ENCODE peak calls at places on chromosomes 2 and 18, in nine cellular contexts. O, Y, N, E, K, U, H, I and D are unnamed samples.

GRCh38 chr18:46322411-46322891 is 218.3 kb downstream of the HAUS1 start:
- DNase-seq in N (no peak), O (no peak), I (no peak), K (no peak), H (peak; percentile 78), Y (no peak), E (no peak), U (no peak), D (no peak)

GRCh38 chr2:110101280-110101844 is 14.3 kb downstream of the MALL start:
- DNase-seq in I (peak; percentile 96), E (peak; percentile 99), Y (peak; percentile 100), O (no peak), K (peak; percentile 100), N (peak; percentile 100), U (no peak), H (peak; percentile 83), D (no peak)

GRCh38 chr2:198930170-198930569 is 527.6 kb downstream of the SATB2 start:
- DNase-seq in U (no peak), Y (peak; percentile 6), I (no peak), N (no peak), K (peak; percentile 4), O (peak; percentile 11), H (peak; percentile 37), E (peak; percentile 31), D (no peak)

GRCh38 chr18:33432857-33433256 is 7.7 kb downstream of the CCDC178 start:
- DNase-seq in O (no peak), E (no peak), I (no peak), U (no peak), H (no peak), K (no peak), Y (no peak), N (peak; percentile 1), D (no peak)

GRCh38 chr2:113242318-113242717 is 36.4 kb downstream of the PAX8 start:
- DNase-seq in I (no peak), K (no peak), H (no peak), E (no peak), U (no peak), Y (no peak), O (no peak), N (no peak), D (no peak)

GRCh38 chr18:46622999-46623398 is 34.0 kb downstream of the LOXHD1 start:
- DNase-seq in U (no peak), H (peak; percentile 20), E (peak; percentile 30), Y (peak; percentile 28), K (peak; percentile 28), I (no peak), O (peak; percentile 35), N (peak; percentile 15), D (no peak)

GRCh38 chr2:170716851-170717598 is 1.9 kb downstream of the SP5 start:
- DNase-seq in Y (peak; percentile 76), N (peak; percentile 5), E (peak; percentile 73), K (no peak), H (peak; percentile 94), I (no peak), U (no peak), O (no peak), D (no peak)

GRCh38 chr18:12608292-12608691 is 49.6 kb downstream of the SPIRE1 start:
- DNase-seq in U (no peak), O (no peak), H (no peak), Y (peak; percentile 66), N (peak; percentile 78), E (peak; percentile 62), I (no peak), K (peak; percentile 74), D (no peak)

GRCh38 chr2:42928692-42929576 is 136.6 kb upstream of the HAAO start:
- DNase-seq in H (peak; percentile 90), N (peak; percentile 47), E (peak; percentile 62), U (no peak), K (peak; percentile 59), Y (peak; percentile 69), O (peak; percentile 94), I (no peak), D (no peak)

GRCh38 chr18:4399929-4400328 is 55.2 kb downstream of the DLGAP1 start:
- DNase-seq in Y (no peak), U (no peak), K (no peak), H (no peak), O (no peak), N (no peak), I (no peak), E (no peak), D (no peak)

GRCh38 chr2:190858817-190859216 is 21.8 kb upstream of the GLS start:
- DNase-seq in E (peak; percentile 92), Y (peak; percentile 84), K (peak; percentile 86), H (no peak), I (no peak), U (no peak), O (no peak), N (peak; percentile 90), D (no peak)

GRCh38 chr18:33201509-33201926 is 239.0 kb downstream of the CCDC178 start:
- DNase-seq in H (peak; percentile 77), N (no peak), O (peak; percentile 34), Y (peak; percentile 8), E (peak; percentile 30), K (peak; percentile 11), I (no peak), U (no peak), D (no peak)

GRCh38 chr18:57269756-57270534 is 82.4 kb upstream of the ST8SIA3 start:
- DNase-seq in E (no peak), U (no peak), Y (no peak), O (no peak), N (no peak), I (no peak), K (no peak), H (no peak), D (no peak)

GRCh38 chr18:57273194-57273593 is 79.2 kb upstream of the ST8SIA3 start:
- DNase-seq in I (no peak), K (no peak), U (no peak), Y (no peak), O (no peak), H (no peak), E (no peak), N (no peak), D (no peak)

DNA sequence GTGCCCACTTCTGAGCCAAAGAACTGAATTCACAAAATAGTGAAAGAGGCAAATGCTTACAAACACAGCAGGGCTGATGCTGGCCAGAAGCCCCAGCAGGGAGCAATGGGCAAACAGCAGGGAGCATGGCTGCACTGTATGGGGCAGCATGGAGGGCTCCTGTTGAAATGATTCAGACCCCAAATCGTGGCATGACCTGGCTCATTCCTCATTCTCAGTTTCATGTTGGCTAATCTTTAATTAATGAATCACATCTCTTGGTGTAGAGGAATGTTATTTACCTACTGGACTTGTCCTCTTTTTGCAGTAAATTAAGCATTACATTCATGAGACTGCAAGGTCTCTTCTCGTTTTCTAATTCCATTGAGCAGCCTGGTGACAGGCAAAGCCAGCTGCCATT is 85.0 kb upstream of the ST8SIA3 start:
- DNase-seq in N (no peak), I (no peak), O (no peak), E (no peak), K (no peak), H (no peak), U (no peak), Y (no peak), D (no peak)
- H3K4me3 ChIP-seq in N (no peak overlapping the region), I (no peak overlapping the region), O (no peak overlapping the region), E (no peak overlapping the region), K (no peak overlapping the region), H (no peak overlapping the region), U (no peak overlapping the region), Y (no peak overlapping the region), D (no peak overlapping the region)

GRCh38 chr2:85590950-85591349 is 4.6 kb upstream of the RNF181 start:
- DNase-seq in H (no peak), Y (no peak), I (no peak), O (no peak), E (no peak), N (no peak), U (no peak), K (no peak), D (no peak)
- H3K4me3 ChIP-seq in H (no peak overlapping the region), Y (no peak overlapping the region), I (peak overlapping the region; percentile 14), O (no peak overlapping the region), E (peak overlapping the region; percentile 44), N (no peak overlapping the region), U (no peak overlapping the region), K (peak overlapping the region; percentile 5), D (no peak overlapping the region)

DNA sequence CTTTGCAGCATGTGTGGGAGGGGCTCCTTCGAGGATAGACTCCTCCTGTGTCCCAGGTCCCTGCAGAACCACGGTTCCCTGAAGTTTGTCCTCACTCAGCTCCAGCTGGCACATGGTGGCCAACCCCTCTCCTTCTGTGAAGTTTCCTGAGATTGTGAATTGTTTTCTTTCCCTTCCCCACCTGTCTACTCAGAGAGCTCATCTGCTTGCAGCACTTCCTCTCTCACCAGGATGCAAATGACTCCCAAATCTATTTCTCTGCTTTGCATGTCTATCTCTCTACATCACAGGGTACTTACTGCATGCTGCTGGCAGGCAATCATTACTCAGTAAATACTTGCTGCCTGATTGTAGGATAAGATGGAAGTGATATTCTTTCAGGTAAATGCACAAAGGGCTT is 589.5 kb upstream of the KLHL29 start:
- DNase-seq in I (no peak), O (no peak), K (no peak), N (no peak), U (no peak), H (peak; percentile 90), E (no peak), Y (no peak), D (no peak)
- H3K4me3 ChIP-seq in I (no peak overlapping the region), O (no peak overlapping the region), K (no peak overlapping the region), N (no peak overlapping the region), U (no peak overlapping the region), H (no peak overlapping the region), E (no peak overlapping the region), Y (no peak overlapping the region), D (no peak overlapping the region)

GRCh38 chr18:76445275-76445674 is 49.8 kb downstream of the ZNF516 start:
- DNase-seq in K (peak; percentile 87), O (no peak), H (no peak), U (no peak), N (peak; percentile 84), I (no peak), E (peak; percentile 89), Y (peak; percentile 89), D (no peak)

GRCh38 chr18:76447268-76447890 is 47.7 kb downstream of the ZNF516 start:
- DNase-seq in I (peak; percentile 67), O (no peak), H (no peak), Y (peak; percentile 60), E (peak; percentile 81), K (peak; percentile 76), N (no peak), U (no peak), D (no peak)

GRCh38 chr18:76445741-76446232 is 49.3 kb downstream of the ZNF516 start:
- DNase-seq in H (no peak), E (peak; percentile 55), N (no peak), O (no peak), K (no peak), U (no peak), I (peak; percentile 64), Y (peak; percentile 70), D (no peak)

GRCh38 chr18:76446321-76446720 is 48.7 kb downstream of the ZNF516 start:
- DNase-seq in I (peak; percentile 67), E (peak; percentile 35), U (no peak), H (no peak), Y (no peak), N (no peak), K (no peak), O (no peak), D (no peak)

DNA sequence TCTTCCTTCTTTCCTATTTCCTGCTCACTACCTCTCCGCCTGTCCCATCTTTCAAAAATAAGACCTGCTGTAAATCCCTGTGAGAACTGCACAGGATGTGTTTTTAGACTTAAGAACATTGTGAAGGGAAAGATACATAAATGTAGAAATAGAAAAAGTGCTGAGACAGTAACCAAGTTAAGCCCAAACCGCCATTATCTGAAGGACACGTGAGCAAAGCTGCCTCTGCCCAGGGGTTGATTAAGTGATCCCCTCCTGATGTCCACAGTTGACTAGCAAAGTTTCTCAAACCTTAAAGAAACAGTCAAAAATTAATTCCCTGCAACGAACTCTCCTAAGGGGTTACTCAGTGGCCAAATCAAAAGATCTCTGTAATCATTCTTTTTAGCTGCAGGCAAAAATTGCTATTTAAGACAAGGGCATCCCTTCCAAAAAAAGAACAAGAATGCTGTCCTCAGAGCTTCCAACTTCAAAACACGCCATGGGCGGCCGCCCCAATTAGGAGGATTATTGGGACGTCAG is 48.2 kb downstream of the ZNF516 start:
- DNase-seq in K (no peak), H (no peak), O (no peak), E (peak; percentile 40), I (no peak), U (no peak), N (no peak), Y (peak; percentile 33), D (no peak)
- H3K4me3 ChIP-seq in K (peak overlapping the region; percentile 32), H (no peak overlapping the region), O (no peak overlapping the region), E (peak overlapping the region; percentile 44), I (peak overlapping the region; percentile 7), U (no peak overlapping the region), N (no peak overlapping the region), Y (no peak overlapping the region), D (no peak overlapping the region)